ENCODE peak calls at places on chromosomes 16 and 17, in six cellular contexts. One of them, this sample, is unnamed.

GRCh38 chr16:47970291-47970931 is 185.4 kb downstream of the ABCC12 start:
- DNase-seq in stimulated activated CD4-positive, alpha-beta T cell treated with anti-CD3 and anti-CD28 coated beads, Interleukin-15, amount 100 ng/mL, for 24 hours: no peak
- DNase-seq in NCI-H1694: no peak
- DNase-seq in AG08396: peak; percentile 26
- DNase-seq in LoVo: peak; percentile 19
- DNase-seq in GM12865: peak; percentile 10
- DNase-seq in this sample: peak; percentile 47

GRCh38 chr16:89159850-89160354 is 11.6 kb upstream of the CDH15 start:
- DNase-seq in AG08396: no peak
- DNase-seq in LoVo: no peak
- DNase-seq in GM12865: no peak
- DNase-seq in stimulated activated CD4-positive, alpha-beta T cell treated with anti-CD3 and anti-CD28 coated beads, Interleukin-15, amount 100 ng/mL, for 24 hours: no peak
- DNase-seq in NCI-H1694: no peak
- DNase-seq in this sample: no peak

GRCh38 chr16:5374184-5374583 is 276.6 kb upstream of the EEF2KMT start:
- DNase-seq in NCI-H1694: no peak
- DNase-seq in LoVo: no peak
- DNase-seq in AG08396: no peak
- DNase-seq in stimulated activated CD4-positive, alpha-beta T cell treated with anti-CD3 and anti-CD28 coated beads, Interleukin-15, amount 100 ng/mL, for 24 hours: no peak
- DNase-seq in GM12865: no peak
- DNase-seq in this sample: no peak

GRCh38 chr16:47053895-47054294 is 80.4 kb upstream of the DNAJA2 start:
- DNase-seq in LoVo: no peak
- DNase-seq in stimulated activated CD4-positive, alpha-beta T cell treated with anti-CD3 and anti-CD28 coated beads, Interleukin-15, amount 100 ng/mL, for 24 hours: no peak
- DNase-seq in GM12865: no peak
- DNase-seq in NCI-H1694: no peak
- DNase-seq in AG08396: no peak
- DNase-seq in this sample: no peak

GRCh38 chr16:12392585-12393089 is 411.1 kb downstream of the CPPED1 start:
- DNase-seq in stimulated activated CD4-positive, alpha-beta T cell treated with anti-CD3 and anti-CD28 coated beads, Interleukin-15, amount 100 ng/mL, for 24 hours: no peak
- DNase-seq in NCI-H1694: peak; percentile 13
- DNase-seq in LoVo: no peak
- DNase-seq in GM12865: no peak
- DNase-seq in AG08396: no peak
- DNase-seq in this sample: no peak

GRCh38 chr16:87951550-87952538 is 610 bp downstream of the BANP start:
- DNase-seq in NCI-H1694: no peak
- DNase-seq in LoVo: no peak
- DNase-seq in stimulated activated CD4-positive, alpha-beta T cell treated with anti-CD3 and anti-CD28 coated beads, Interleukin-15, amount 100 ng/mL, for 24 hours: peak; percentile 39
- DNase-seq in AG08396: no peak
- DNase-seq in GM12865: peak; percentile 56
- DNase-seq in this sample: no peak

GRCh38 chr16:70703041-70703834 is 17.4 kb upstream of the MTSS2 start:
- DNase-seq in NCI-H1694: peak; percentile 88
- DNase-seq in LoVo: no peak
- DNase-seq in stimulated activated CD4-positive, alpha-beta T cell treated with anti-CD3 and anti-CD28 coated beads, Interleukin-15, amount 100 ng/mL, for 24 hours: no peak
- DNase-seq in GM12865: no peak
- DNase-seq in AG08396: peak; percentile 87
- DNase-seq in this sample: no peak

GRCh38 chr17:45228985-45229517 is 7.4 kb downstream of the FMNL1 start:
- DNase-seq in AG08396: peak; percentile 90
- DNase-seq in NCI-H1694: no peak
- DNase-seq in LoVo: no peak
- DNase-seq in stimulated activated CD4-positive, alpha-beta T cell treated with anti-CD3 and anti-CD28 coated beads, Interleukin-15, amount 100 ng/mL, for 24 hours: peak; percentile 93
- DNase-seq in GM12865: peak; percentile 94
- DNase-seq in this sample: peak; percentile 76

GRCh38 chr17:11122908-11123307 is 118.1 kb upstream of the SHISA6 start:
- DNase-seq in GM12865: no peak
- DNase-seq in NCI-H1694: no peak
- DNase-seq in AG08396: no peak
- DNase-seq in LoVo: no peak
- DNase-seq in stimulated activated CD4-positive, alpha-beta T cell treated with anti-CD3 and anti-CD28 coated beads, Interleukin-15, amount 100 ng/mL, for 24 hours: no peak
- DNase-seq in this sample: no peak

GRCh38 chr17:28524476-28525415 is 18.6 kb downstream of the FOXN1 start:
- DNase-seq in LoVo: peak; percentile 73
- DNase-seq in GM12865: no peak
- DNase-seq in stimulated activated CD4-positive, alpha-beta T cell treated with anti-CD3 and anti-CD28 coated beads, Interleukin-15, amount 100 ng/mL, for 24 hours: no peak
- DNase-seq in AG08396: peak; percentile 80
- DNase-seq in NCI-H1694: no peak
- DNase-seq in this sample: peak; percentile 51

GRCh38 chr17:35918665-35919064 is 11.9 kb downstream of the RDM1 start:
- DNase-seq in LoVo: no peak
- DNase-seq in AG08396: no peak
- DNase-seq in stimulated activated CD4-positive, alpha-beta T cell treated with anti-CD3 and anti-CD28 coated beads, Interleukin-15, amount 100 ng/mL, for 24 hours: no peak
- DNase-seq in NCI-H1694: no peak
- DNase-seq in GM12865: no peak
- DNase-seq in this sample: no peak

This sample was measured in SW480.